ENCODE peak calls at places on chromosomes 5 and 9, in ten cellular contexts. One of them, this sample, is unnamed.

GRCh38 chr9:78967557-78968212 is 604.1 kb upstream of the TLE4 start:
- DNase-seq in nephron progenitor cell: no peak
- DNase-seq in keratinocyte: no peak
- DNase-seq in kidney epithelial cell: no peak
- DNase-seq in heart left ventricle: no peak
- DNase-seq in SK-N-SH: no peak
- DNase-seq in hepatocyte: no peak
- DNase-seq in PC-3: peak
- DNase-seq in type B pancreatic cell: no peak
- DNase-seq in CD8-positive, alpha-beta T cell: no peak
- DNase-seq in this sample: no peak

GRCh38 chr9:114030364-114030763 is 47.7 kb downstream of the AMBP start:
- DNase-seq in PC-3: no peak
- DNase-seq in kidney epithelial cell: no peak
- DNase-seq in type B pancreatic cell: no peak
- DNase-seq in nephron progenitor cell: no peak
- DNase-seq in hepatocyte: no peak
- DNase-seq in keratinocyte: no peak
- DNase-seq in heart left ventricle: peak
- DNase-seq in SK-N-SH: no peak
- DNase-seq in CD8-positive, alpha-beta T cell: peak
- DNase-seq in this sample: no peak

GRCh38 chr5:68405784-68406183 is 190.2 kb downstream of the PIK3R1 start:
- DNase-seq in nephron progenitor cell: no peak
- DNase-seq in heart left ventricle: no peak
- DNase-seq in kidney epithelial cell: no peak
- DNase-seq in CD8-positive, alpha-beta T cell: no peak
- DNase-seq in type B pancreatic cell: no peak
- DNase-seq in SK-N-SH: no peak
- DNase-seq in keratinocyte: no peak
- DNase-seq in PC-3: no peak
- DNase-seq in hepatocyte: no peak
- DNase-seq in this sample: no peak

GRCh38 chr5:178319541-178320041 is 87.0 kb upstream of the PHYKPL start:
- DNase-seq in CD8-positive, alpha-beta T cell: no peak
- DNase-seq in SK-N-SH: no peak
- DNase-seq in heart left ventricle: no peak
- DNase-seq in PC-3: no peak
- DNase-seq in nephron progenitor cell: no peak
- DNase-seq in hepatocyte: no peak
- DNase-seq in keratinocyte: no peak
- DNase-seq in kidney epithelial cell: no peak
- DNase-seq in type B pancreatic cell: no peak
- DNase-seq in this sample: peak

GRCh38 chr5:74767579-74767913 is 497 bp downstream of the NSA2 start:
- DNase-seq in heart left ventricle: no peak
- DNase-seq in PC-3: peak
- DNase-seq in CD8-positive, alpha-beta T cell: no peak
- DNase-seq in nephron progenitor cell: peak
- DNase-seq in type B pancreatic cell: no peak
- DNase-seq in hepatocyte: peak
- DNase-seq in kidney epithelial cell: no peak
- DNase-seq in keratinocyte: no peak
- DNase-seq in SK-N-SH: no peak
- DNase-seq in this sample: no peak

GRCh38 chr5:22238047-22238446 is 615.1 kb downstream of the CDH12 start:
- DNase-seq in hepatocyte: no peak
- DNase-seq in type B pancreatic cell: no peak
- DNase-seq in keratinocyte: no peak
- DNase-seq in PC-3: peak
- DNase-seq in heart left ventricle: no peak
- DNase-seq in SK-N-SH: no peak
- DNase-seq in kidney epithelial cell: no peak
- DNase-seq in CD8-positive, alpha-beta T cell: no peak
- DNase-seq in nephron progenitor cell: no peak
- DNase-seq in this sample: no peak

GRCh38 chr9:12464910-12465512 is 228.2 kb upstream of the TYRP1 start:
- DNase-seq in type B pancreatic cell: no peak
- DNase-seq in heart left ventricle: no peak
- DNase-seq in kidney epithelial cell: no peak
- DNase-seq in keratinocyte: no peak
- DNase-seq in nephron progenitor cell: peak
- DNase-seq in CD8-positive, alpha-beta T cell: no peak
- DNase-seq in hepatocyte: peak
- DNase-seq in SK-N-SH: peak
- DNase-seq in PC-3: peak
- DNase-seq in this sample: no peak

GRCh38 chr9:116448463-116448862 is 238.6 kb upstream of the TRIM32 start:
- DNase-seq in SK-N-SH: no peak
- DNase-seq in PC-3: no peak
- DNase-seq in nephron progenitor cell: no peak
- DNase-seq in kidney epithelial cell: no peak
- DNase-seq in keratinocyte: no peak
- DNase-seq in heart left ventricle: no peak
- DNase-seq in CD8-positive, alpha-beta T cell: no peak
- DNase-seq in hepatocyte: no peak
- DNase-seq in type B pancreatic cell: no peak
- DNase-seq in this sample: no peak

DNA sequence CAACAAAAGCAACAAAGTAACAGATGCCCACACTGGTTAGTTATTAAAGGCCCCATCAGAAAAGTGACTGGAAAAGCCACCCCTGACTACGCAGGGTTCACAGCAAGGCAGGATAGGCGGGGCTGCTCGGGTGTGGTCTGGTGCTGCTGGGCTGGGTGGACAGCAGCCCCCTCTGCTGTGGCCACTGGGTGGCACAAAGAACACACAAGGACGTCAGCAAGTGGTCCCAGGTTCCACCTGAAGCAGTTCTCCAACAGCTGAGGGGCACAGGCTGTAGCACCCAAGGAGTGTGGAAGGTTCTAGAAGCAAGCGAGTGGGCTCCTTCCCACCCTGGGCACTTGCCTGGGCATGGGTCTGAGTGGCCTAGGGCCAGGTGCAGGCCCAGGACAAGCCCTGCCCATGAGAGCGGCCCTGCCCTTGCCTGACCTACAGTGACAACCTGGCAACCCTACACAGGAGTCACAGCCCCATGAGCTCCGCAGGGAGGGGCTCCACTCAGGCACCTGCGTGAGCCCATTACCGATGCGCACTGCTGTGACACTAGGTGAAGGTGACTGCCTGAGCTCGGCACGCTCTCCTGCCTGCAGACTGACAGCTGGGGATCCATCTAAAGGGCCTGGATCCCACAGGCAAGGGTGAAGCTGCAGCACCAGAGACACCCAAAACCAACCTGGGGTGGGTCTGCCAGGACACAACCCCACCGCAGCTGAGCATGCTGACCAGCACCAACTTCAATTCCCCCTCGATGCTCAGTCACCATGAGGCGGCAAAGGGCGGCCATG is 8.1 kb downstream of the BRD9 start:
- DNase-seq in hepatocyte: no peak
- DNase-seq in nephron progenitor cell: no peak
- DNase-seq in kidney epithelial cell: no peak
- DNase-seq in PC-3: no peak
- DNase-seq in SK-N-SH: peak
- DNase-seq in CD8-positive, alpha-beta T cell: no peak
- DNase-seq in type B pancreatic cell: no peak
- DNase-seq in heart left ventricle: no peak
- DNase-seq in keratinocyte: no peak
- DNase-seq in this sample: no peak
- TF ChIP-seq CTCF in hepatocyte: no peak
- TF ChIP-seq CTCF in nephron progenitor cell: no peak
- TF ChIP-seq CTCF in kidney epithelial cell: no peak
- TF ChIP-seq CTCF in PC-3: no peak
- TF ChIP-seq CTCF in SK-N-SH: no peak
- TF ChIP-seq CTCF in CD8-positive, alpha-beta T cell: no peak
- TF ChIP-seq CTCF in type B pancreatic cell: no peak
- TF ChIP-seq CTCF in heart left ventricle: no peak
- TF ChIP-seq CTCF in keratinocyte: no peak
- TF ChIP-seq CTCF in this sample: no peak

GRCh38 chr9:136455043-136456002 is 15.7 kb upstream of the INPP5E start:
- DNase-seq in kidney epithelial cell: no peak
- DNase-seq in heart left ventricle: no peak
- DNase-seq in CD8-positive, alpha-beta T cell: no peak
- DNase-seq in SK-N-SH: no peak
- DNase-seq in keratinocyte: no peak
- DNase-seq in type B pancreatic cell: no peak
- DNase-seq in PC-3: no peak
- DNase-seq in hepatocyte: no peak
- DNase-seq in nephron progenitor cell: no peak
- DNase-seq in this sample: no peak

GRCh38 chr9:136454026-136454796 is 14.6 kb upstream of the INPP5E start:
- DNase-seq in heart left ventricle: no peak
- DNase-seq in PC-3: no peak
- DNase-seq in CD8-positive, alpha-beta T cell: no peak
- DNase-seq in type B pancreatic cell: no peak
- DNase-seq in kidney epithelial cell: no peak
- DNase-seq in SK-N-SH: no peak
- DNase-seq in nephron progenitor cell: no peak
- DNase-seq in keratinocyte: no peak
- DNase-seq in hepatocyte: no peak
- DNase-seq in this sample: no peak

GRCh38 chr9:136453326-136453725 is 13.7 kb upstream of the INPP5E start:
- DNase-seq in CD8-positive, alpha-beta T cell: no peak
- DNase-seq in keratinocyte: no peak
- DNase-seq in SK-N-SH: no peak
- DNase-seq in nephron progenitor cell: no peak
- DNase-seq in type B pancreatic cell: no peak
- DNase-seq in PC-3: no peak
- DNase-seq in hepatocyte: no peak
- DNase-seq in heart left ventricle: no peak
- DNase-seq in kidney epithelial cell: no peak
- DNase-seq in this sample: no peak

GRCh38 chr9:136448655-136449054 is 9.0 kb upstream of the INPP5E start:
- DNase-seq in SK-N-SH: no peak
- DNase-seq in PC-3: no peak
- DNase-seq in heart left ventricle: no peak
- DNase-seq in hepatocyte: no peak
- DNase-seq in keratinocyte: no peak
- DNase-seq in type B pancreatic cell: no peak
- DNase-seq in kidney epithelial cell: no peak
- DNase-seq in CD8-positive, alpha-beta T cell: no peak
- DNase-seq in nephron progenitor cell: no peak
- DNase-seq in this sample: no peak

DNA sequence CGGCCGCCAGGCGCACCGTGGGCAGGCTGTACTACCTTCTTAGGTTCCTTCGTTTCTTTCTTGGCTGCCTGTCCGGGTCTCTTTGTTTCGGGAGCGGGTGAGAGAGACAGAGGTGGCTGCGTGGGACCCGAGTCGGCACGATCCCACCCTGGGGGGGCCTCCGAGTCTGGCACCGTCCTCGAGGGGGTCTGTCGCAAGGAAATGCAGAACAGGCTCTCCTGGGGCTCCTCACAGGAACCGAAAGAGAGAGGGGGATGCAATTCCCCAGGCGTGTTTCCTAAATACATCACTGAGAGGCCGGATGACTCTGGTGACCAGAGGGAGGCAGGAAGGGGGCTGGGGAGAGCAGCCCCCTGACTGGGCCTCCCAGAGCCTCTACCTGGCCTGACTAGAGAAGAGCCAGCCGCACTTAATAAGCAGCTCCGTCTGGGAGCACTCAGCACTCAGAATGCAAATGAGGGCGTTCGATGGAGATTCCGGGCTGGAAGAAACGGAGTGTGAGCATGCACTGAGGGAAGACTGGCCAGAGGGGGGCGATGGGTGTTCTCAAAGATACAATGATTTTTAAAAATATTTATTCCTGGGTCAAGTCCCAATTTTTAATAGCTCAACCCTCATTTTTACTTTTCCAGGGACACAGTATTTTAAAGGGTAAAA is 11.7 kb upstream of the INPP5E start:
- DNase-seq in keratinocyte: no peak
- DNase-seq in kidney epithelial cell: no peak
- DNase-seq in PC-3: no peak
- DNase-seq in CD8-positive, alpha-beta T cell: no peak
- DNase-seq in type B pancreatic cell: no peak
- DNase-seq in SK-N-SH: no peak
- DNase-seq in hepatocyte: no peak
- DNase-seq in nephron progenitor cell: no peak
- DNase-seq in heart left ventricle: no peak
- DNase-seq in this sample: no peak
- TF ChIP-seq CTCF in keratinocyte: no peak
- TF ChIP-seq CTCF in kidney epithelial cell: no peak
- TF ChIP-seq CTCF in PC-3: peak
- TF ChIP-seq CTCF in CD8-positive, alpha-beta T cell: no peak
- TF ChIP-seq CTCF in type B pancreatic cell: no peak
- TF ChIP-seq CTCF in SK-N-SH: peak
- TF ChIP-seq CTCF in hepatocyte: no peak
- TF ChIP-seq CTCF in nephron progenitor cell: no peak
- TF ChIP-seq CTCF in heart left ventricle: no peak
- TF ChIP-seq CTCF in this sample: no peak

DNA sequence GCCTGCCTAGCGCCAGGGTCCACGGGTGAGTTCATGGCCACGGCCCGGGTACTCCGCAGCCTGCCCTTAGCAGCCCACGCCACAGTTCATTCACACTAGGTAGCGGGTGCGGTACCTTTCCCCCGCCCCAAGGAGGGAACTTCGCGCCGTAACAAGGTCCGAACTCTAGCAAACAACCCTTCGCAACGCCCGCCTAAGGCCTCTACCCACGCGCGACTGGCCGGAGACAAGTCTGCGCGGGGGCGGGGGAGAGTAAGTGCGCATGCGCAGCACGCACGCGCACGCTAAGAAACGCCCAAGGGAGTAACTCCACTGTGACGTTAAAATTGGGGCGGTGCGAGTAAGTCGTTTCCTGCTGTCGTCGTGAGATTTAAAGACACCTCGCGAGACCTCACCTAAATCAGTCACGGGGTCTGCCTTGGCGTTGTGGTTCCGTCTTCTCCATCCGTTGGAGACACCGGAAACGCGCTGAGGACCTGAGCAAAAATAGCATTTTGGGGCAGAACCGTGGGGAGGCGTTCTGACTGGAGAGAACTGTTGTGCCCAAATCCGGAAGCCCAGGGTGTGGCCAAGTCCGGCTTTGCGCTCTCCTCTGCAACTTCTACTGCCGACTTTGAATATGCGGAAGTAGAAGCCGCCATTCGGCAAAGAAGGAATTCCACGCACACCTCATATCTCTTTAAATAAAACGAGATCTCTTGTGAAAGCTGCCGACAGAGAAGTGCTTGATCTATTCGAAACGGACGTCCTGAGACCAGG is at the start of gene RAPGEF6:
- DNase-seq in type B pancreatic cell: peak
- DNase-seq in hepatocyte: peak
- DNase-seq in keratinocyte: peak
- DNase-seq in PC-3: peak
- DNase-seq in kidney epithelial cell: peak
- DNase-seq in SK-N-SH: peak
- DNase-seq in nephron progenitor cell: peak
- DNase-seq in CD8-positive, alpha-beta T cell: peak
- DNase-seq in heart left ventricle: peak
- DNase-seq in this sample: peak
- TF ChIP-seq CTCF in type B pancreatic cell: peak
- TF ChIP-seq CTCF in hepatocyte: no peak
- TF ChIP-seq CTCF in keratinocyte: peak
- TF ChIP-seq CTCF in PC-3: no peak
- TF ChIP-seq CTCF in kidney epithelial cell: peak
- TF ChIP-seq CTCF in SK-N-SH: peak
- TF ChIP-seq CTCF in nephron progenitor cell: no peak
- TF ChIP-seq CTCF in CD8-positive, alpha-beta T cell: no peak
- TF ChIP-seq CTCF in heart left ventricle: no peak
- TF ChIP-seq CTCF in this sample: no peak

GRCh38 chr5:147631428-147631985 is 121.6 kb upstream of the DPYSL3 start:
- DNase-seq in hepatocyte: no peak
- DNase-seq in type B pancreatic cell: no peak
- DNase-seq in SK-N-SH: no peak
- DNase-seq in CD8-positive, alpha-beta T cell: no peak
- DNase-seq in heart left ventricle: no peak
- DNase-seq in keratinocyte: no peak
- DNase-seq in nephron progenitor cell: no peak
- DNase-seq in PC-3: no peak
- DNase-seq in kidney epithelial cell: no peak
- DNase-seq in this sample: no peak

GRCh38 chr5:147633173-147633572 is 123.3 kb upstream of the DPYSL3 start:
- DNase-seq in PC-3: no peak
- DNase-seq in kidney epithelial cell: no peak
- DNase-seq in keratinocyte: no peak
- DNase-seq in CD8-positive, alpha-beta T cell: no peak
- DNase-seq in nephron progenitor cell: no peak
- DNase-seq in type B pancreatic cell: no peak
- DNase-seq in SK-N-SH: no peak
- DNase-seq in hepatocyte: no peak
- DNase-seq in heart left ventricle: no peak
- DNase-seq in this sample: no peak

GRCh38 chr5:147626494-147626893 is 116.6 kb upstream of the DPYSL3 start:
- DNase-seq in SK-N-SH: no peak
- DNase-seq in hepatocyte: no peak
- DNase-seq in kidney epithelial cell: no peak
- DNase-seq in CD8-positive, alpha-beta T cell: no peak
- DNase-seq in type B pancreatic cell: no peak
- DNase-seq in PC-3: no peak
- DNase-seq in nephron progenitor cell: no peak
- DNase-seq in keratinocyte: no peak
- DNase-seq in heart left ventricle: no peak
- DNase-seq in this sample: no peak

GRCh38 chr5:147629196-147629595 is 119.3 kb upstream of the DPYSL3 start:
- DNase-seq in SK-N-SH: no peak
- DNase-seq in CD8-positive, alpha-beta T cell: no peak
- DNase-seq in kidney epithelial cell: no peak
- DNase-seq in PC-3: no peak
- DNase-seq in keratinocyte: no peak
- DNase-seq in nephron progenitor cell: no peak
- DNase-seq in hepatocyte: no peak
- DNase-seq in heart left ventricle: no peak
- DNase-seq in type B pancreatic cell: no peak
- DNase-seq in this sample: no peak

GRCh38 chr5:147628054-147628895 is 118.4 kb upstream of the DPYSL3 start:
- DNase-seq in keratinocyte: peak
- DNase-seq in SK-N-SH: peak
- DNase-seq in kidney epithelial cell: peak
- DNase-seq in PC-3: peak
- DNase-seq in CD8-positive, alpha-beta T cell: peak
- DNase-seq in nephron progenitor cell: peak
- DNase-seq in type B pancreatic cell: no peak
- DNase-seq in hepatocyte: peak
- DNase-seq in heart left ventricle: peak
- DNase-seq in this sample: no peak
- TF ChIP-seq CTCF in keratinocyte: peak
- TF ChIP-seq CTCF in SK-N-SH: peak
- TF ChIP-seq CTCF in kidney epithelial cell: peak
- TF ChIP-seq CTCF in PC-3: peak
- TF ChIP-seq CTCF in CD8-positive, alpha-beta T cell: peak
- TF ChIP-seq CTCF in nephron progenitor cell: peak
- TF ChIP-seq CTCF in type B pancreatic cell: peak
- TF ChIP-seq CTCF in hepatocyte: peak
- TF ChIP-seq CTCF in heart left ventricle: peak
- TF ChIP-seq CTCF in this sample: peak